ENCODE peak calls at places on chromosomes 12 and 14, in ten cellular contexts. Q is tibial artery; K is aorta; A is RPMI8226; H is cardiac muscle cell; P is NCI-H2081; R is iPS DF 6.9; B is HCT116; M is AG10803; G is CD8-positive, alpha-beta T cell. X is an unnamed sample.

GRCh38 chr12:45561488-45561887 is 168.0 kb upstream of the ARID2 start:
- DNase-seq in Q (no peak), G (no peak), K (no peak), B (no peak), P (no peak), H (no peak), M (no peak), A (no peak), R (no peak), X (no peak)

GRCh38 chr14:42927313-42927712 is 1320.6 kb downstream of the LRFN5 start:
- DNase-seq in M (no peak), G (no peak), Q (no peak), R (no peak), H (no peak), K (no peak), P (no peak), B (no peak), A (no peak), X (no peak)

GRCh38 chr12:90102957-90103652 is 394.5 kb upstream of the ATP2B1 start:
- DNase-seq in Q (no peak), A (peak), G (no peak), M (peak), R (peak), P (peak), H (peak), K (no peak), B (peak), X (no peak)

GRCh38 chr14:103905861-103906456 is 22.3 kb upstream of the TDRD9 start:
- DNase-seq in B (no peak), Q (no peak), M (no peak), A (peak), G (peak), R (no peak), P (no peak), H (no peak), K (no peak), X (no peak)

GRCh38 chr12:68180792-68181744 is 21.5 kb upstream of the IFNG start:
- DNase-seq in R (no peak), P (peak), Q (no peak), H (no peak), A (no peak), B (no peak), G (peak), M (peak), K (no peak), X (no peak)

GRCh38 chr14:96415559-96415958 is 23.6 kb downstream of the AK7 start:
- DNase-seq in K (no peak), A (no peak), H (no peak), B (no peak), R (no peak), P (no peak), M (no peak), G (no peak), Q (no peak), X (no peak)

GRCh38 chr14:92540472-92541048 is 27.0 kb downstream of the RIN3 start:
- DNase-seq in H (no peak), G (no peak), M (peak), P (no peak), B (peak), R (no peak), Q (peak), K (peak), A (no peak), X (peak)

GRCh38 chr12:51253276-51253675 is 14.7 kb downstream of the DAZAP2 start:
- DNase-seq in A (no peak), M (no peak), P (no peak), H (no peak), K (no peak), B (no peak), G (no peak), Q (no peak), R (no peak), X (no peak)

GRCh38 chr14:60311417-60311816 is 62.4 kb downstream of the PPM1A start:
- DNase-seq in Q (no peak), H (no peak), P (peak), A (no peak), B (no peak), G (no peak), K (no peak), M (peak), R (no peak), X (no peak)

GRCh38 chr14:78614651-78615050 is 444.5 kb downstream of the NRXN3 start:
- DNase-seq in K (no peak), M (no peak), G (no peak), P (no peak), R (no peak), Q (no peak), H (no peak), B (no peak), A (no peak), X (no peak)

GRCh38 chr12:55737581-55738112 is 5.3 kb upstream of the GDF11 start:
- DNase-seq in H (peak), A (peak), R (no peak), G (no peak), B (no peak), P (no peak), Q (no peak), K (no peak), M (no peak), X (no peak)

GRCh38 chr14:102822311-102822863 is 45.1 kb downstream of the TRAF3 start:
- DNase-seq in K (no peak), M (no peak), Q (no peak), H (no peak), B (no peak), P (no peak), G (no peak), R (no peak), A (no peak), X (no peak)

GRCh38 chr12:11958216-11959091 is 112.3 kb upstream of the BCL2L14 start:
- DNase-seq in K (no peak), P (no peak), M (peak), A (no peak), Q (no peak), H (no peak), G (peak), R (no peak), B (no peak), X (no peak)